ENCODE peak calls at places on chromosomes 3 and 15, in five cellular contexts. X, U, V, W and Q are unnamed samples.

GRCh38 chr3:3906171-3906570 is 106.9 kb downstream of the LRRN1 start:
- DNase-seq in X (no peak), V (no peak), U (no peak), W (no peak), Q (no peak)

GRCh38 chr3:184717608-184717995 is 5.7 kb upstream of the MAGEF1 start:
- DNase-seq in U (no peak), W (no peak), V (no peak), X (no peak), Q (no peak)

GRCh38 chr3:194097141-194097880 is 38.6 kb upstream of the HES1 start:
- DNase-seq in V (no peak), X (peak), W (no peak), U (no peak), Q (no peak)

GRCh38 chr3:150379469-150379868 is 28.6 kb upstream of the TSC22D2 start:
- DNase-seq in U (no peak), W (no peak), X (no peak), V (no peak), Q (no peak)

GRCh38 chr15:40365016-40365415 is 7.0 kb downstream of the DISP2 start:
- DNase-seq in V (no peak), U (no peak), X (no peak), W (no peak), Q (no peak)

GRCh38 chr3:167684389-167684993 is 30.7 kb upstream of the WDR49 start:
- DNase-seq in U (peak), X (peak), V (no peak), W (peak), Q (no peak)

GRCh38 chr3:184592411-184593200 is 31.0 kb downstream of the EPHB3 start:
- DNase-seq in W (no peak), V (no peak), U (peak), X (peak), Q (no peak)

GRCh38 chr15:52649686-52650085 is 29.5 kb downstream of the ATOSA start:
- DNase-seq in U (no peak), V (no peak), X (peak), W (peak), Q (no peak)

GRCh38 chr3:130386604-130387263 is 41.3 kb downstream of the COL6A5 start:
- DNase-seq in W (peak), V (no peak), U (no peak), X (peak), Q (no peak)

GRCh38 chr3:13300546-13301294 is 119.4 kb downstream of the NUP210 start:
- DNase-seq in X (no peak), W (no peak), V (no peak), U (no peak), Q (no peak)

GRCh38 chr3:128060473-128061381 is 8.5 kb downstream of the SEC61A1 start:
- DNase-seq in V (no peak), X (peak), W (peak), U (peak), Q (no peak)